ENCODE peak calls at places on chromosomes 5 and 9, in seven cellular contexts. V is activated gamma-delta T cell treated with Interleukin-2 at 50 U/mL for 16 hours; I is effector memory CD4-positive, alpha-beta T cell; K is AG09319; G is heart left ventricle; B is RWPE1; O is tibial nerve. S is an unnamed sample.

GRCh38 chr5:133163839-133164238 is 112.0 kb downstream of the HSPA4 start:
- DNase-seq in V (no peak), I (no peak), K (no peak), G (no peak), B (no peak), O (no peak), S (no peak)

GRCh38 chr5:36723921-36724320 is 117.5 kb downstream of the SLC1A3 start:
- DNase-seq in V (no peak), I (no peak), K (no peak), G (no peak), B (no peak), O (no peak), S (no peak)

GRCh38 chr9:2234371-2234893 is 219.3 kb downstream of the SMARCA2 start:
- DNase-seq in V (no peak), I (no peak), K (no peak), G (peak; percentile 54), B (no peak), O (no peak), S (peak; percentile 43)

GRCh38 chr9:806285-807156 is 35.0 kb upstream of the DMRT1 start:
- DNase-seq in V (no peak), I (no peak), K (no peak), G (no peak), B (peak; percentile 12), O (no peak), S (no peak)

GRCh38 chr9:134419684-134420076 is 93.4 kb downstream of the RXRA start:
- DNase-seq in V (no peak), I (no peak), K (no peak), G (no peak), B (no peak), O (no peak), S (no peak)

GRCh38 chr5:116009806-116010205 is 22.5 kb upstream of the ARL14EPL start:
- DNase-seq in V (no peak), I (no peak), K (no peak), G (no peak), B (no peak), O (no peak), S (no peak)

GRCh38 chr5:159316519-159317383 is 13.5 kb downstream of the IL12B start:
- DNase-seq in V (peak; percentile 23), I (peak; percentile 24), K (no peak), G (no peak), B (peak; percentile 64), O (no peak), S (no peak)

GRCh38 chr9:108300296-108301287 is 555.2 kb downstream of the ACTL7B start:
- DNase-seq in V (no peak), I (no peak), K (no peak), G (no peak), B (no peak), O (no peak), S (no peak)

GRCh38 chr5:147737921-147738320 is 44.6 kb downstream of the JAKMIP2 start:
- DNase-seq in V (no peak), I (no peak), K (no peak), G (no peak), B (no peak), O (no peak), S (no peak)

GRCh38 chr9:19229725-19230355 is 653 bp upstream of the DENND4C start:
- DNase-seq in V (peak; percentile 66), I (no peak), K (no peak), G (no peak), B (peak; percentile 57), O (peak; percentile 23), S (peak; percentile 32)

GRCh38 chr9:75891277-75892167 is 1.0 kb downstream of the PCSK5 start:
- DNase-seq in V (peak; percentile 15), I (no peak), K (no peak), G (peak; percentile 38), B (no peak), O (no peak), S (peak; percentile 27)

GRCh38 chr9:129627556-129628492 is 1.9 kb downstream of the NTMT1 start:
- DNase-seq in V (no peak), I (no peak), K (no peak), G (no peak), B (no peak), O (no peak), S (no peak)